ENCODE peak calls at places on chromosomes 11 and 22, in six cellular contexts. E is fibroblast of lung, D is K562, S is fibroblast of villous mesenchyme, W is body of pancreas, H is bronchial epithelial cell. Q is an unnamed sample.

GRCh38 chr11:224424-224823 is 11.7 kb downstream of the SIRT3 start:
- DNase-seq in D (no peak), S (no peak), W (no peak), H (no peak), E (no peak), Q (no peak)

GRCh38 chr11:126925321-126926093 is 75.1 kb downstream of the KIRREL3 start:
- DNase-seq in S (no peak), D (no peak), W (no peak), H (peak), E (peak), Q (no peak)

GRCh38 chr11:119381186-119381988 is at the start of gene USP2:
- DNase-seq in S (peak), E (peak), H (peak), W (peak), D (peak), Q (peak)

GRCh38 chr22:50540352-50540751 is 5.3 kb upstream of the KLHDC7B start:
- DNase-seq in E (no peak), H (no peak), W (no peak), D (no peak), S (no peak), Q (no peak)

GRCh38 chr11:18804621-18805020 is 13.0 kb upstream of the PTPN5 start:
- DNase-seq in D (no peak), E (no peak), S (no peak), W (no peak), H (peak), Q (no peak)

GRCh38 chr22:24772493-24773220 is 1.9 kb downstream of the PIWIL3 start:
- DNase-seq in S (peak), E (peak), H (peak), W (no peak), D (peak), Q (peak)

GRCh38 chr11:88523362-88524028 is 186.0 kb upstream of the CTSC start:
- DNase-seq in E (peak), W (no peak), S (peak), H (peak), D (no peak), Q (no peak)

GRCh38 chr11:134228625-134229024 is 4.2 kb downstream of the VPS26B start:
- DNase-seq in S (no peak), D (no peak), E (peak), H (no peak), W (no peak), Q (no peak)

GRCh38 chr22:49657275-49657973 is 170.2 kb downstream of the BRD1 start:
- DNase-seq in H (no peak), D (peak), S (no peak), W (no peak), E (no peak), Q (no peak)

GRCh38 chr22:29798801-29799200 is 31.6 kb downstream of the UQCR10 start:
- DNase-seq in H (no peak), D (no peak), W (no peak), E (no peak), S (no peak), Q (no peak)

GRCh38 chr22:35868938-35869337 is 151.3 kb downstream of the APOL5 start:
- DNase-seq in H (no peak), W (no peak), D (no peak), E (peak), S (no peak), Q (no peak)

GRCh38 chr11:109859325-109859724 is 233.9 kb upstream of the ZC3H12C start:
- DNase-seq in E (peak), W (no peak), H (peak), S (no peak), D (no peak), Q (peak)

GRCh38 chr11:69825037-69825834 is 6.0 kb upstream of the FGF3 start:
- DNase-seq in D (no peak), E (no peak), H (no peak), W (no peak), S (no peak), Q (no peak)

GRCh38 chr11:100624346-100624745 is 62.7 kb upstream of the ARHGAP42 start:
- DNase-seq in W (no peak), E (peak), H (peak), D (no peak), S (no peak), Q (no peak)

GRCh38 chr22:21602579-21602978 is 27.2 kb downstream of the YDJC start:
- DNase-seq in E (no peak), W (no peak), H (no peak), D (no peak), S (no peak), Q (no peak)

GRCh38 chr11:19241260-19242183 is 777 bp upstream of the E2F8 start:
- DNase-seq in H (no peak), W (peak), D (peak), S (no peak), E (no peak), Q (no peak)

GRCh38 chr11:120344302-120345004 is 8.2 kb downstream of the ARHGEF12 start:
- DNase-seq in E (peak), W (no peak), H (peak), S (peak), D (peak), Q (no peak)

GRCh38 chr22:38829485-38829884 is 14.3 kb downstream of the NPTXR start:
- DNase-seq in W (no peak), H (no peak), S (no peak), E (no peak), D (no peak), Q (no peak)

GRCh38 chr11:57641011-57641410 is 8.7 kb downstream of the YPEL4 start:
- DNase-seq in D (peak), S (peak), H (no peak), W (no peak), E (no peak), Q (no peak)

GRCh38 chr11:2101171-2101675 is 38.0 kb downstream of the IGF2 start:
- DNase-seq in E (no peak), W (no peak), D (no peak), H (no peak), S (no peak), Q (no peak)

GRCh38 chr11:2100361-2101170 is 38.6 kb downstream of the IGF2 start:
- DNase-seq in H (peak), E (no peak), D (peak), W (no peak), S (peak), Q (no peak)

GRCh38 chr11:2098691-2099522 is 40.3 kb downstream of the IGF2 start:
- DNase-seq in E (no peak), D (no peak), W (no peak), H (peak), S (no peak), Q (no peak)

GRCh38 chr11:2097998-2098690 is 41.0 kb downstream of the IGF2 start:
- DNase-seq in H (no peak), D (no peak), W (no peak), S (no peak), E (no peak), Q (no peak)

GRCh38 chr11:2099523-2100316 is 39.5 kb downstream of the IGF2 start:
- DNase-seq in D (no peak), E (no peak), S (no peak), H (peak), W (peak), Q (no peak)
- TF ChIP-seq CTCF in D (no peak), E (no peak), S (no peak), H (peak), W (peak), Q (no peak)

DNA sequence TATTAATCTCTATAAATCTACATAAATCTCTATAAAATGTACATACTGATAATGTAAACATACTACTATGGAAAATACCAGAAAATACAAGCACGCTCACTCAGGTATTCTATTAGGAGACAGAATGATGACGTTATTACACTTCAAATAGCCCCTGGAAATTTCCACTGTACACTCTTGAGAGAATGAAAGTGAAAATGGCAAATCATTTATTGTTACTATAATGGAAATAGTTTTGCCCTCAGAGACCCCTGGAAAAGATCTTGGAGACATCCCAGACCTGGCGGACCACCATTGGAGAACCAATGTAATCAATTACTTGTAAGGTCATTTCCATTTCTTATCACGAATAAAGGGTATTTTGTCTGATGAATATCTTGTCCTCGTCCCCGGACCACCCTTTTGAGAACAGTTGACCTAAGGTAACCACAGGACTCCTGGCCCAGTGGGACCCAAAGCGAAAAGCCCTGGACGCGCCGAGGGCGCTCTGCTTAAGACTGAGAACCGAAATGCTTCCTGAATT is 509 bp upstream of the PRRG4 start:
- DNase-seq in D (no peak), S (peak), H (peak), E (no peak), W (no peak), Q (no peak)
- H3K4me3 ChIP-seq in D (no peak), S (peak), H (peak), E (peak), W (peak), Q (peak)

DNA sequence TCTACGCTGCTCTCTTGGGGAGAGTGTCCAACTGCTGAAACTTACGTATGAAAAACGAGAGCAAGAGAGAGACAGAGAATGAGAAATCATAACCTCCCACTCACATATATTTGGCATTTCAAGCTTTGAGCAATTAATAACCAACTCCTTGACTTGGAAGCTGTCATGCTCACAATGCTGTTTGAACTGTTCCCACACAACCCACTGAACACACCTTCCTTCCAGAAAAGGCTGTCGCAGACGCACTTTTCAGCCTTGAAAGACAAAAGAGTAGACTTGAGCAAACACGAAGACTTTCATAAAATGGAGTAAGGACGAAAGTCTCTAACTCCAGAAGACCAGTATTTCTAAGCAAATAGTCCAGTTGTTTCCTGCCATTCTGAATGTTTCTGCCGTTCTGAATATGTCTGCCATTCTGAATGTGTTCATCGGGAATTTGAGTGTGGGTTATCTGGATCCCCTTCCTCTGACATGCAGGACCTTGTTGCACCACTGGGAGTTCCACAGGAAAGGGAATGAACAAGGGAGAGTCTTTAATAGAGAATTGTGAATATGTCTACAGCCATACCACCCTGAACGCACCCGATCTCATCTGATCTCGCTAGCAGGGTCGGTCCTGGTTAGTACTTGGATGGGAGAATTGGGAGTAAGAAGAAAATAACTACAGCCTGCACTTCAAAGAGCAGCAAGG is 86.2 kb upstream of the BARX2 start:
- DNase-seq in E (no peak), W (no peak), H (no peak), D (no peak), S (no peak), Q (no peak)
- TF ChIP-seq CTCF in E (no peak), W (no peak), H (no peak), D (no peak), S (no peak), Q (no peak)

DNA sequence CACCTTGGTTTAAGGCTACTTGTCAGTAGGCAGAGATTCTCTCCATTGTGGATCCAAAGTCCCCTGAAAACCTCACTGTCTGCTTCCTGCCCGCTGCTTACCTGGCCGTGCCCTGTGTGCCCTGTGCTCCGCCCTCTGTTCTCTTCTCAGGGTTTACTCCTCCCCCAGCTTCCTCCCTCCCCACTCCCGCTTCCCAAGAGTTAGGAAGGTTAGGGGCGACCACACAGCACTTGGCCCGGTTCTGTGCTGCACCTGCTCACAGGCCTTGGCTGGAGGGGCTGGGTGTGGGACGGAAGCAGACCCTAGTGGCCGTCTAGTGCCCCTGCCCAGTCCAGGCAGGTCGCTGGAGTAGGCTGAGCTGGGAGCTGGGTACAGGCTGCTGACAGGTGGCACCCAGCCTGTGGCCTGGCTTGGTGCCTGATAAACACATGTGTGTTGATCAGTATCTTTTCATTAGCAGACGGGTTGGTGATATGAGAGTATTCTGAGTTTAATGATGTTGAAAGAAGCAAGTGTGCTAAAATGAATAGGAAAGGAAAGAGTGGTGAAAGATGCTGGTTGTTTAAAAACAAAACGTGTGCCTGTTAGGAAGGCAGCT is 40.5 kb downstream of the GRAMD4 start:
- DNase-seq in E (no peak), S (no peak), H (no peak), W (peak), D (no peak), Q (no peak)
- H3K4me3 ChIP-seq in E (no peak), S (no peak), H (no peak), W (no peak), D (no peak), Q (no peak)

GRCh38 chr11:1949922-1950321 is 2.8 kb downstream of the MRPL23 start:
- DNase-seq in D (no peak), W (no peak), E (no peak), H (no peak), S (no peak), Q (no peak)

GRCh38 chr11:1948389-1948788 is 1.3 kb downstream of the MRPL23 start:
- DNase-seq in H (no peak), S (no peak), D (no peak), E (no peak), W (peak), Q (no peak)

GRCh38 chr11:1949302-1949701 is 2.2 kb downstream of the MRPL23 start:
- DNase-seq in D (no peak), E (no peak), H (no peak), W (no peak), S (no peak), Q (no peak)

GRCh38 chr11:1952806-1953482 is 5.8 kb downstream of the MRPL23 start:
- DNase-seq in H (no peak), S (no peak), D (no peak), E (no peak), W (peak), Q (no peak)

DNA sequence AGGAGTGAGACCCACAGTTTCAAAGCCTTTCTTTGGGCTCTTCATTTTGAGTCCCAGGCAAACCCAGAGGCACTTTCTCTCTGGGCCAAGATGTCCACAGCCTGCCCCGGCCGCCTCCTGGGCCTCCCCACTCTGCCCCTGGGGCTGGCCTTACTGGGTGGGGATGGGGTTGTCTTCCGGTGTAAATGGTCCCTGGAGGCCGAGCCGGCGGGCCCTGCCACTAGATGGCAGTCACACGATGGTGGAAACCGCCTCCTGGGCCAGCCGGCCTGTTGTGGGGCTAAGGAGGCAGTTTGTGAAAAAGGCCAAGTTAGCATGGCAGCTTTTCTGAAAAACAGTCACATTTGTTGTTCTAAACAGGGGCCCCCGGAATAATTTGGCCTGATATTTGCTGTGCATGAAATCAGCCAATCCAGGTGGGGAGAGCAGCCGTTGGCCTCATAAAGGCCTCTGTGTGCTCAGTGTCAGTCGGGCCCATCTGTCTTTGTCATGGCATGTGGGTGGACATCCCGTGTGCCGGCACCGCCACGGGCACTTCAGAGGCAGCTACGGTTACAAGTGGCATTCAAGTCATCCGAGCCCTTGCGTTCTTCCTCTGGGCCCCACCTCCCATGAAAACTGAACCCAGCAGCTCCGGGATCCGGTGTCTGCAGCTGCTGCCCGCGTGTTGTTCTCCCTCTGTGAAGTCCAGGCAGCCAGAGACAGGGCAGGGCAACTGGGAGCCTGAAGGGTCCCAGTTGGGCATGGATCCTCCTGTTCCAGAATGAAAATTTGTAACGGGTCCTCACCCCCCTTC is 6.6 kb downstream of the MRPL23 start:
- DNase-seq in E (no peak), S (peak), D (no peak), W (peak), H (no peak), Q (no peak)
- TF ChIP-seq CTCF in E (no peak), S (no peak), D (no peak), W (no peak), H (no peak), Q (no peak)